ENCODE peak calls at places on chromosome 2, in ten cellular contexts. One of them, this sample, is unnamed.

GRCh38 chr2:25340340-25340886 is 1.3 kb downstream of the DNMT3A start:
- DNase-seq in CD4-positive, alpha-beta T cell: no peak
- DNase-seq in naive B cell: no peak
- DNase-seq in AG08396: peak
- DNase-seq in central memory CD4-positive, alpha-beta T cell: peak
- DNase-seq in ovary: peak
- DNase-seq in mucosa of descending colon: peak
- DNase-seq in activated naive CD8-positive, alpha-beta T cell treated with anti-CD3 and anti-CD28 coated beads, Interleukin-2, amount 50 U/mL, for 16 hours: no peak
- DNase-seq in A172: no peak
- DNase-seq in cardiac fibroblast: no peak
- DNase-seq in this sample: peak

GRCh38 chr2:197878792-197879191 is 74.4 kb downstream of the PLCL1 start:
- DNase-seq in CD4-positive, alpha-beta T cell: no peak
- DNase-seq in AG08396: no peak
- DNase-seq in mucosa of descending colon: no peak
- DNase-seq in cardiac fibroblast: peak
- DNase-seq in central memory CD4-positive, alpha-beta T cell: no peak
- DNase-seq in activated naive CD8-positive, alpha-beta T cell treated with anti-CD3 and anti-CD28 coated beads, Interleukin-2, amount 50 U/mL, for 16 hours: no peak
- DNase-seq in ovary: no peak
- DNase-seq in naive B cell: no peak
- DNase-seq in A172: no peak
- DNase-seq in this sample: no peak

GRCh38 chr2:60555066-60555793 is 1.8 kb upstream of the BCL11A start:
- DNase-seq in ovary: peak
- DNase-seq in AG08396: peak
- DNase-seq in naive B cell: peak
- DNase-seq in A172: peak
- DNase-seq in cardiac fibroblast: peak
- DNase-seq in CD4-positive, alpha-beta T cell: peak
- DNase-seq in central memory CD4-positive, alpha-beta T cell: peak
- DNase-seq in mucosa of descending colon: peak
- DNase-seq in activated naive CD8-positive, alpha-beta T cell treated with anti-CD3 and anti-CD28 coated beads, Interleukin-2, amount 50 U/mL, for 16 hours: no peak
- DNase-seq in this sample: peak

GRCh38 chr2:143632751-143633374 is 503.6 kb downstream of the ARHGAP15 start:
- DNase-seq in ovary: no peak
- DNase-seq in activated naive CD8-positive, alpha-beta T cell treated with anti-CD3 and anti-CD28 coated beads, Interleukin-2, amount 50 U/mL, for 16 hours: no peak
- DNase-seq in mucosa of descending colon: no peak
- DNase-seq in AG08396: no peak
- DNase-seq in naive B cell: no peak
- DNase-seq in cardiac fibroblast: no peak
- DNase-seq in A172: no peak
- DNase-seq in central memory CD4-positive, alpha-beta T cell: no peak
- DNase-seq in CD4-positive, alpha-beta T cell: no peak
- DNase-seq in this sample: no peak

GRCh38 chr2:113132622-113133021 is 5.2 kb downstream of the IL1RN start:
- DNase-seq in A172: no peak
- DNase-seq in AG08396: no peak
- DNase-seq in activated naive CD8-positive, alpha-beta T cell treated with anti-CD3 and anti-CD28 coated beads, Interleukin-2, amount 50 U/mL, for 16 hours: no peak
- DNase-seq in central memory CD4-positive, alpha-beta T cell: no peak
- DNase-seq in naive B cell: no peak
- DNase-seq in mucosa of descending colon: no peak
- DNase-seq in ovary: no peak
- DNase-seq in CD4-positive, alpha-beta T cell: no peak
- DNase-seq in cardiac fibroblast: no peak
- DNase-seq in this sample: no peak

GRCh38 chr2:123816203-123816602 is 208.9 kb upstream of the CNTNAP5 start:
- DNase-seq in central memory CD4-positive, alpha-beta T cell: no peak
- DNase-seq in ovary: no peak
- DNase-seq in activated naive CD8-positive, alpha-beta T cell treated with anti-CD3 and anti-CD28 coated beads, Interleukin-2, amount 50 U/mL, for 16 hours: no peak
- DNase-seq in naive B cell: no peak
- DNase-seq in mucosa of descending colon: no peak
- DNase-seq in AG08396: no peak
- DNase-seq in cardiac fibroblast: no peak
- DNase-seq in CD4-positive, alpha-beta T cell: no peak
- DNase-seq in A172: no peak
- DNase-seq in this sample: no peak

GRCh38 chr2:164073053-164073757 is 337.4 kb upstream of the FIGN start:
- DNase-seq in CD4-positive, alpha-beta T cell: no peak
- DNase-seq in central memory CD4-positive, alpha-beta T cell: no peak
- DNase-seq in ovary: no peak
- DNase-seq in naive B cell: no peak
- DNase-seq in AG08396: no peak
- DNase-seq in mucosa of descending colon: no peak
- DNase-seq in activated naive CD8-positive, alpha-beta T cell treated with anti-CD3 and anti-CD28 coated beads, Interleukin-2, amount 50 U/mL, for 16 hours: no peak
- DNase-seq in A172: no peak
- DNase-seq in cardiac fibroblast: no peak
- DNase-seq in this sample: no peak

GRCh38 chr2:108395155-108395554 is 17.4 kb downstream of the SULT1C4 start:
- DNase-seq in central memory CD4-positive, alpha-beta T cell: no peak
- DNase-seq in mucosa of descending colon: no peak
- DNase-seq in A172: no peak
- DNase-seq in naive B cell: no peak
- DNase-seq in cardiac fibroblast: no peak
- DNase-seq in AG08396: no peak
- DNase-seq in activated naive CD8-positive, alpha-beta T cell treated with anti-CD3 and anti-CD28 coated beads, Interleukin-2, amount 50 U/mL, for 16 hours: no peak
- DNase-seq in CD4-positive, alpha-beta T cell: no peak
- DNase-seq in ovary: no peak
- DNase-seq in this sample: no peak

GRCh38 chr2:64936809-64937208 is 52.4 kb upstream of the SLC1A4 start:
- DNase-seq in naive B cell: no peak
- DNase-seq in CD4-positive, alpha-beta T cell: no peak
- DNase-seq in cardiac fibroblast: no peak
- DNase-seq in ovary: no peak
- DNase-seq in A172: no peak
- DNase-seq in activated naive CD8-positive, alpha-beta T cell treated with anti-CD3 and anti-CD28 coated beads, Interleukin-2, amount 50 U/mL, for 16 hours: no peak
- DNase-seq in mucosa of descending colon: no peak
- DNase-seq in AG08396: no peak
- DNase-seq in central memory CD4-positive, alpha-beta T cell: no peak
- DNase-seq in this sample: no peak

GRCh38 chr2:151063271-151063670 is 198.4 kb downstream of the RBM43 start:
- DNase-seq in ovary: no peak
- DNase-seq in activated naive CD8-positive, alpha-beta T cell treated with anti-CD3 and anti-CD28 coated beads, Interleukin-2, amount 50 U/mL, for 16 hours: no peak
- DNase-seq in mucosa of descending colon: no peak
- DNase-seq in AG08396: peak
- DNase-seq in CD4-positive, alpha-beta T cell: no peak
- DNase-seq in naive B cell: no peak
- DNase-seq in cardiac fibroblast: peak
- DNase-seq in central memory CD4-positive, alpha-beta T cell: no peak
- DNase-seq in A172: peak
- DNase-seq in this sample: no peak